ENCODE peak calls at places on chromosomes 3 and 15, in nine cellular contexts. One of them, this sample, is unnamed. For H3K36me3, the result is how much of the 10 kb centered on the place peaks cover.

GRCh38 chr3:157195965-157196364 is 36.0 kb upstream of the CCNL1 start:
- DNase-seq in K562: no peak
- DNase-seq in ovary: no peak
- DNase-seq in stomach: no peak
- DNase-seq in psoas muscle: no peak
- DNase-seq in left ventricle myocardium inferior: no peak
- DNase-seq in astrocyte: no peak
- DNase-seq in hepatocyte: no peak
- DNase-seq in cardiac muscle cell: no peak
- DNase-seq in this sample: no peak

GRCh38 chr3:37970802-37971201 is 19.8 kb upstream of the VILL start:
- DNase-seq in K562: no peak
- DNase-seq in ovary: no peak
- DNase-seq in stomach: peak
- DNase-seq in psoas muscle: no peak
- DNase-seq in left ventricle myocardium inferior: no peak
- DNase-seq in astrocyte: no peak
- DNase-seq in hepatocyte: no peak
- DNase-seq in cardiac muscle cell: no peak
- DNase-seq in this sample: no peak

GRCh38 chr3:100106531-100107155 is 7.7 kb downstream of the FILIP1L start:
- DNase-seq in K562: no peak
- DNase-seq in ovary: no peak
- DNase-seq in stomach: no peak
- DNase-seq in psoas muscle: no peak
- DNase-seq in left ventricle myocardium inferior: no peak
- DNase-seq in astrocyte: peak
- DNase-seq in hepatocyte: no peak
- DNase-seq in cardiac muscle cell: no peak
- DNase-seq in this sample: no peak

GRCh38 chr3:143727391-143727790 is 120.9 kb downstream of the SLC9A9 start:
- DNase-seq in K562: no peak
- DNase-seq in ovary: no peak
- DNase-seq in stomach: no peak
- DNase-seq in psoas muscle: no peak
- DNase-seq in left ventricle myocardium inferior: no peak
- DNase-seq in astrocyte: no peak
- DNase-seq in hepatocyte: no peak
- DNase-seq in cardiac muscle cell: no peak
- DNase-seq in this sample: no peak

GRCh38 chr15:58065011-58065444 is 483 bp downstream of the ALDH1A2 start:
- DNase-seq in K562: peak
- DNase-seq in ovary: peak
- DNase-seq in stomach: no peak
- DNase-seq in psoas muscle: peak
- DNase-seq in left ventricle myocardium inferior: peak
- DNase-seq in astrocyte: no peak
- DNase-seq in hepatocyte: peak
- DNase-seq in cardiac muscle cell: no peak
- DNase-seq in this sample: no peak

GRCh38 chr3:20280257-20280656 is 94.3 kb upstream of the SGO1 start:
- DNase-seq in K562: no peak
- DNase-seq in ovary: no peak
- DNase-seq in stomach: no peak
- DNase-seq in psoas muscle: no peak
- DNase-seq in left ventricle myocardium inferior: no peak
- DNase-seq in astrocyte: no peak
- DNase-seq in hepatocyte: no peak
- DNase-seq in cardiac muscle cell: no peak
- DNase-seq in this sample: no peak

GRCh38 chr3:107236661-107237375 is 140.4 kb upstream of the CCDC54 start:
- DNase-seq in K562: no peak
- DNase-seq in ovary: no peak
- DNase-seq in stomach: no peak
- DNase-seq in psoas muscle: no peak
- DNase-seq in left ventricle myocardium inferior: no peak
- DNase-seq in astrocyte: no peak
- DNase-seq in hepatocyte: no peak
- DNase-seq in cardiac muscle cell: no peak
- DNase-seq in this sample: no peak

GRCh38 chr3:46702246-46703012 is 1.2 kb downstream of the TMIE start:
- DNase-seq in K562: no peak
- DNase-seq in ovary: peak
- DNase-seq in stomach: no peak
- DNase-seq in psoas muscle: peak
- DNase-seq in left ventricle myocardium inferior: no peak
- DNase-seq in astrocyte: no peak
- DNase-seq in hepatocyte: no peak
- DNase-seq in cardiac muscle cell: no peak
- DNase-seq in this sample: no peak

GRCh38 chr3:124965413-124965812 is 30.9 kb upstream of the MUC13 start:
- DNase-seq in K562: no peak
- DNase-seq in ovary: no peak
- DNase-seq in stomach: no peak
- DNase-seq in psoas muscle: no peak
- DNase-seq in left ventricle myocardium inferior: no peak
- DNase-seq in astrocyte: no peak
- DNase-seq in hepatocyte: no peak
- DNase-seq in cardiac muscle cell: no peak
- DNase-seq in this sample: no peak

GRCh38 chr15:48411971-48412591 is 80.9 kb downstream of the DUT start:
- DNase-seq in K562: no peak
- DNase-seq in ovary: no peak
- DNase-seq in stomach: no peak
- DNase-seq in psoas muscle: no peak
- DNase-seq in left ventricle myocardium inferior: no peak
- DNase-seq in astrocyte: peak
- DNase-seq in hepatocyte: no peak
- DNase-seq in cardiac muscle cell: no peak
- DNase-seq in this sample: no peak

GRCh38 chr3:194484614-194485013 is 2.2 kb downstream of the ATP13A3 start:
- DNase-seq in K562: no peak
- DNase-seq in ovary: no peak
- DNase-seq in stomach: no peak
- DNase-seq in psoas muscle: no peak
- DNase-seq in left ventricle myocardium inferior: no peak
- DNase-seq in astrocyte: no peak
- DNase-seq in hepatocyte: no peak
- DNase-seq in cardiac muscle cell: no peak
- DNase-seq in this sample: peak

GRCh38 chr3:194485471-194485875 is 1.3 kb downstream of the ATP13A3 start:
- DNase-seq in K562: no peak
- DNase-seq in ovary: no peak
- DNase-seq in stomach: no peak
- DNase-seq in psoas muscle: no peak
- DNase-seq in left ventricle myocardium inferior: no peak
- DNase-seq in astrocyte: peak
- DNase-seq in hepatocyte: no peak
- DNase-seq in cardiac muscle cell: no peak
- DNase-seq in this sample: no peak

GRCh38 chr3:194487289-194488006 is 646 bp upstream of the ATP13A3 start:
- DNase-seq in K562: peak
- DNase-seq in ovary: peak
- DNase-seq in stomach: peak
- DNase-seq in psoas muscle: peak
- DNase-seq in left ventricle myocardium inferior: peak
- DNase-seq in astrocyte: no peak
- DNase-seq in hepatocyte: peak
- DNase-seq in cardiac muscle cell: no peak
- DNase-seq in this sample: peak

GRCh38 chr3:194486540-194487288 is at the start of gene ATP13A3:
- DNase-seq in K562: peak
- DNase-seq in ovary: peak
- DNase-seq in stomach: peak
- DNase-seq in psoas muscle: peak
- DNase-seq in left ventricle myocardium inferior: peak
- DNase-seq in astrocyte: peak
- DNase-seq in hepatocyte: peak
- DNase-seq in cardiac muscle cell: peak
- DNase-seq in this sample: peak

DNA sequence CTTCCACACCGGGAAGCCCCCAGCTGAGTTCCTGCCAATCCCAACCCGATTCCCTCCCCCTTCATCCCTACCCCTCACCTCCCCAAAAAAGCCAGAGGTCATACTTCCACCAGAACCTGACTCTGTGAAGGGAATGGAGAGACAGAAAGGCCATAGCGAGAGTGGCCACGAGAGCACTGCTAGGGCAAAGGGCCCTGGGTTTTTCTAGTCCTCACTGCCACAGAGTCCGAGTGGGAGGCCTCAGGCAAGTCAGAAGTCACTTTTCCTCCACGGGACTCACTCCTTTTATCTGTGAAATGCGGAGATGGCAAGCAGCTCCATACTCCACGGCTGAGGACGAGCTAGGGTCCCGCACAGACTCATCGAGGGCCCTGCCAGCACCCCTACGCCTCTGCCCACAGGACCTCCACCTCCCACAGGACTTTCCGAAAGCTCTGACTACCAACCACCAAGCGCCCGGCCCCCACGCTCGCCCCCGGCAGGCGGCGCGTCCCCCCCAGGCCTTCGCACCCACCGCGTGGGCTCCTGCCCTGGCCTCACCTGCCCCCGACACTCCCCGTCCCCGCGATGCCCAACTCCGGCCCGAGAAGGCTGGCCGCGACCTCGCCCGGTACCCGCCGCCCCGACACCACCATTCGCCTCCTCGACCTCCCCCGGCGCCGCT is 794 bp downstream of the ATP13A3 start:
- DNase-seq in K562: peak
- DNase-seq in ovary: peak
- DNase-seq in stomach: peak
- DNase-seq in psoas muscle: peak
- DNase-seq in left ventricle myocardium inferior: peak
- DNase-seq in astrocyte: no peak
- DNase-seq in hepatocyte: peak
- DNase-seq in cardiac muscle cell: peak
- DNase-seq in this sample: no peak
- TF ChIP-seq CTCF in K562: no peak
- TF ChIP-seq CTCF in ovary: peak
- TF ChIP-seq CTCF in stomach: no peak
- TF ChIP-seq CTCF in psoas muscle: peak
- TF ChIP-seq CTCF in left ventricle myocardium inferior: peak
- TF ChIP-seq CTCF in astrocyte: no peak
- TF ChIP-seq CTCF in hepatocyte: peak
- TF ChIP-seq CTCF in cardiac muscle cell: peak
- TF ChIP-seq CTCF in this sample: no peak

DNA sequence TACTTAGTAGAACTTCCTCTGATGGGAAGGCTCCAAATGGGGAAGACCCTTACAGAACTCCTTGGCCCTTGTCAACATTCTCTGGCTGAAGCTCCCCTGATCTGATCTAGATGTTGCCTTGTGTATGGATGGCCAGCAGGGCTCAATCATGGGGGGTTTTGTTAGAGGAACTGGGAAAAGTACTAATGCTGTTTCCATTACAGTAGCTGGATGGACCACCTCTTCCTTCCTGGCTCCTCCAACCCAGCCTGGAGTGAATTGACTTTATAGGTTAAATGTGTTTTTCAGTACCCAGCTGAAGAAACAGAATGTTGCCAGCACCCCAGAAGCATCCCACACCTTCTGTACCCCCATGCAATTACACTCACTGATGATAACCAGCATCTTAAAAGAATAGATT is 22.7 kb upstream of the CLEC3B start:
- DNase-seq in K562: no peak
- DNase-seq in ovary: no peak
- DNase-seq in stomach: no peak
- DNase-seq in psoas muscle: no peak
- DNase-seq in left ventricle myocardium inferior: no peak
- DNase-seq in astrocyte: no peak
- DNase-seq in hepatocyte: no peak
- DNase-seq in cardiac muscle cell: no peak
- DNase-seq in this sample: no peak
- H3K36me3 ChIP-seq in K562: half or more
- H3K36me3 ChIP-seq in ovary: under half
- H3K36me3 ChIP-seq in stomach: half or more
- H3K36me3 ChIP-seq in psoas muscle: under half
- H3K36me3 ChIP-seq in left ventricle myocardium inferior: half or more
- H3K36me3 ChIP-seq in astrocyte: under half
- H3K36me3 ChIP-seq in hepatocyte: under half
- H3K36me3 ChIP-seq in cardiac muscle cell: under half
- H3K36me3 ChIP-seq in this sample: under half

GRCh38 chr3:6860911-6861330 is at the start of gene GRM7:
- DNase-seq in K562: no peak
- DNase-seq in ovary: peak
- DNase-seq in stomach: no peak
- DNase-seq in psoas muscle: no peak
- DNase-seq in left ventricle myocardium inferior: no peak
- DNase-seq in astrocyte: peak
- DNase-seq in hepatocyte: peak
- DNase-seq in cardiac muscle cell: peak
- DNase-seq in this sample: no peak
- H3K4me3 ChIP-seq in K562: no peak
- H3K4me3 ChIP-seq in ovary: peak
- H3K4me3 ChIP-seq in stomach: peak
- H3K4me3 ChIP-seq in psoas muscle: peak
- H3K4me3 ChIP-seq in left ventricle myocardium inferior: peak
- H3K4me3 ChIP-seq in astrocyte: peak
- H3K4me3 ChIP-seq in hepatocyte: peak
- H3K4me3 ChIP-seq in cardiac muscle cell: peak
- H3K4me3 ChIP-seq in this sample: no peak

GRCh38 chr3:24360946-24361345 is 133.7 kb downstream of the THRB start:
- DNase-seq in K562: no peak
- DNase-seq in ovary: no peak
- DNase-seq in stomach: no peak
- DNase-seq in psoas muscle: no peak
- DNase-seq in left ventricle myocardium inferior: no peak
- DNase-seq in astrocyte: no peak
- DNase-seq in hepatocyte: no peak
- DNase-seq in cardiac muscle cell: no peak
- DNase-seq in this sample: no peak

GRCh38 chr3:24359645-24360462 is 134.8 kb downstream of the THRB start:
- DNase-seq in K562: peak
- DNase-seq in ovary: no peak
- DNase-seq in stomach: no peak
- DNase-seq in psoas muscle: no peak
- DNase-seq in left ventricle myocardium inferior: no peak
- DNase-seq in astrocyte: no peak
- DNase-seq in hepatocyte: no peak
- DNase-seq in cardiac muscle cell: no peak
- DNase-seq in this sample: no peak

GRCh38 chr3:24359102-24359501 is 135.5 kb downstream of the THRB start:
- DNase-seq in K562: no peak
- DNase-seq in ovary: no peak
- DNase-seq in stomach: no peak
- DNase-seq in psoas muscle: no peak
- DNase-seq in left ventricle myocardium inferior: no peak
- DNase-seq in astrocyte: no peak
- DNase-seq in hepatocyte: no peak
- DNase-seq in cardiac muscle cell: no peak
- DNase-seq in this sample: no peak

GRCh38 chr3:24363242-24363641 is 131.4 kb downstream of the THRB start:
- DNase-seq in K562: no peak
- DNase-seq in ovary: no peak
- DNase-seq in stomach: peak
- DNase-seq in psoas muscle: no peak
- DNase-seq in left ventricle myocardium inferior: no peak
- DNase-seq in astrocyte: no peak
- DNase-seq in hepatocyte: peak
- DNase-seq in cardiac muscle cell: no peak
- DNase-seq in this sample: no peak

DNA sequence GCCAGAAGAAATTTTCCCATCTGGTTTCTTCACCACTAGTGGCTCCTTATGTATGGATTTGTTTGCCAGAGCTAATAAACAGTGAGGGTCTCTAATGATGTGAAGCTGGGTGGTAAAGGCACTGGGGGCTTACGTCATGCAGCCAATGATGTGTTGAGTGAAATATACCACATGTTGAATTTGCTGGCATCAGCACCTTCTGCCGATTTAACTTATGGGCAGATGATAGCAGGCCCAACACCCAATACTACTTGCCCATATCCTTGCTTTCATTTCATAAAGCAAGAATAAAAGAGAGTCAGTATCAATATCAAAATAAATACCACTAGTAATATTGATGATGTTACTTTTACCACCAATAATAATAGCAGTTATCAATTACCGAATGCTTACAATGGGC is 133.0 kb downstream of the THRB start:
- DNase-seq in K562: no peak
- DNase-seq in ovary: no peak
- DNase-seq in stomach: no peak
- DNase-seq in psoas muscle: no peak
- DNase-seq in left ventricle myocardium inferior: no peak
- DNase-seq in astrocyte: no peak
- DNase-seq in hepatocyte: no peak
- DNase-seq in cardiac muscle cell: no peak
- DNase-seq in this sample: no peak
- TF ChIP-seq CTCF in K562: no peak
- TF ChIP-seq CTCF in ovary: no peak
- TF ChIP-seq CTCF in stomach: no peak
- TF ChIP-seq CTCF in psoas muscle: no peak
- TF ChIP-seq CTCF in left ventricle myocardium inferior: no peak
- TF ChIP-seq CTCF in astrocyte: no peak
- TF ChIP-seq CTCF in hepatocyte: no peak
- TF ChIP-seq CTCF in cardiac muscle cell: no peak
- TF ChIP-seq CTCF in this sample: no peak

This sample was measured in lung.